ENCODE peak calls at places on chromosomes 11 and 22, in four cellular contexts. F is SK-N-SH, W is OCI-LY7, V is GM23248. O is an unnamed sample.

GRCh38 chr11:10809373-10810199 is 860 bp upstream of the EIF4G2 start:
- DNase-seq in F (no peak), W (peak), V (peak), O (peak)

GRCh38 chr11:114317738-114318137 is 21.5 kb downstream of the NNMT start:
- DNase-seq in F (peak), W (peak), V (peak), O (peak)

GRCh38 chr11:12015486-12015885 is 7.1 kb upstream of the DKK3 start:
- DNase-seq in F (no peak), W (no peak), V (no peak), O (no peak)

GRCh38 chr11:57751676-57752253 is at the start of gene BTBD18:
- DNase-seq in F (peak), W (peak), V (peak), O (peak)

GRCh38 chr22:46578824-46579561 is 41.2 kb upstream of the GRAMD4 start:
- DNase-seq in F (peak), W (no peak), V (peak), O (peak)

GRCh38 chr11:6248248-6248647 is 9.4 kb downstream of the CNGA4 start:
- DNase-seq in F (no peak), W (no peak), V (peak), O (no peak)

GRCh38 chr11:62388999-62389398 is 29.8 kb upstream of the SCGB1A1 start:
- DNase-seq in F (no peak), W (no peak), V (no peak), O (no peak)

GRCh38 chr11:66904055-66904454 is 47.2 kb downstream of the LRFN4 start:
- DNase-seq in F (peak), W (no peak), V (no peak), O (no peak)

GRCh38 chr22:35126993-35127392 is 61.0 kb downstream of the ISX start:
- DNase-seq in F (no peak), W (no peak), V (no peak), O (no peak)

GRCh38 chr11:130448416-130449068 is at the start of gene ADAMTS15:
- DNase-seq in F (peak), W (no peak), V (peak), O (peak)

GRCh38 chr11:26344647-26345046 is 12.7 kb downstream of the ANO3 start:
- DNase-seq in F (no peak), W (no peak), V (peak), O (no peak)

GRCh38 chr11:96340555-96340885 is 2.5 kb downstream of the MAML2 start:
- DNase-seq in F (no peak), W (no peak), V (peak), O (no peak)

GRCh38 chr11:31102875-31103274 is 266.7 kb downstream of the DCDC1 start:
- DNase-seq in F (no peak), W (no peak), V (no peak), O (no peak)

GRCh38 chr11:70836071-70836470 is 416.3 kb downstream of the SHANK2 start:
- DNase-seq in F (no peak), W (no peak), V (no peak), O (no peak)

GRCh38 chr22:30940655-30941362 is 27.8 kb downstream of the MORC2 start:
- DNase-seq in F (no peak), W (no peak), V (no peak), O (no peak)

GRCh38 chr11:33116535-33116934 is 44.7 kb downstream of the CSTF3 start:
- DNase-seq in F (no peak), W (no peak), V (peak), O (no peak)

GRCh38 chr11:30143098-30143705 is 87.6 kb upstream of the FSHB start:
- DNase-seq in F (peak), W (peak), V (peak), O (peak)

GRCh38 chr22:32951807-32952153 is 106.4 kb downstream of the SYN3 start:
- DNase-seq in F (peak), W (no peak), V (no peak), O (no peak)

GRCh38 chr22:45077286-45077685 is 67.5 kb upstream of the PHF21B start:
- DNase-seq in F (no peak), W (no peak), V (no peak), O (peak)

GRCh38 chr11:112016765-112017356 is 8.3 kb upstream of the DLAT start:
- DNase-seq in F (no peak), W (no peak), V (peak), O (no peak)

GRCh38 chr22:19085233-19086043 is 36.8 kb downstream of the DGCR2 start:
- DNase-seq in F (peak), W (peak), V (peak), O (no peak)

GRCh38 chr11:102280237-102280833 is 36.9 kb upstream of the BIRC3 start:
- DNase-seq in F (no peak), W (no peak), V (no peak), O (peak)

GRCh38 chr11:120134106-120134930 is 3.6 kb downstream of the TRIM29 start:
- DNase-seq in F (peak), W (no peak), V (no peak), O (no peak)

GRCh38 chr11:1206391-1207271 is 16.2 kb upstream of the MUC5B start:
- DNase-seq in F (peak), W (no peak), V (no peak), O (no peak)

GRCh38 chr11:121240650-121241299 is 51.8 kb upstream of the SC5D start:
- DNase-seq in F (peak), W (no peak), V (peak), O (no peak)

GRCh38 chr11:121246021-121246768 is 46.4 kb upstream of the SC5D start:
- DNase-seq in F (no peak), W (no peak), V (no peak), O (peak)

GRCh38 chr11:121237686-121238658 is 54.6 kb upstream of the SC5D start:
- DNase-seq in F (no peak), W (peak), V (peak), O (no peak)

GRCh38 chr11:121244861-121245260 is 47.7 kb upstream of the SC5D start:
- DNase-seq in F (no peak), W (no peak), V (peak), O (no peak)

GRCh38 chr11:121241300-121242176 is 51.0 kb upstream of the SC5D start:
- DNase-seq in F (peak), W (no peak), V (no peak), O (peak)
- H3K4me2 ChIP-seq in F (no peak), W (no peak), V (no peak), O (peak)

DNA sequence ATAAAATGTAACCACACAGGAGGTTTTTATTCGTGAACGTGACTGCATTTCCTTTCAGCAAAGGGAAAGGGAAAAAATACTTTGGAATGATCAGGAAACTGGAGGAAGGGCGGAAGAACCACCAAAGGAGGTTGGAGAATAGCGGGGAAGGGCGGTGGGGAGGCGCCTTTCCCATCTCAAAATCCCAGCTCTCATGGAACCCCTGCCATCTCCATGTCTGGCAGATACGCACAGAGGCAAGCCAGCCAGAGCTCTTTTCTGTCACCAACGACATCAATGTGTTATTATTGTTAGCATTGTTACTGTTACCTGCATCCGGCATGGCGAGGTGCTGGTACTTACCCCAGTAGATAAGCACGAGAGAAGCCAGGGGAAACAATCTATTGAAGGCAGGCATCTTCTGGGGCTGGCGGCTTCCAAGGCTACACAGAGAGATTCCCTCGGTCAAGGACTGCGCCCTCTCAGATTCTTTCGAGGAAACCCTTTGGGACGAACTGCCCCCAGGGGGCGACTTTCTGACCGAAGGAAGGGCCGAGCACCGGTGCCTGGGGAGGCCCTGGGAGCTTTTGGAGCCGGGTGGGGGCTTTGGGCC is 923 bp downstream of the SCN3B start:
- DNase-seq in F (no peak), W (no peak), V (no peak), O (no peak)
- H3K4me2 ChIP-seq in F (peak), W (no peak), V (peak), O (peak)

GRCh38 chr11:118304809-118305248 is 299 bp downstream of the CD3E start:
- DNase-seq in F (no peak), W (no peak), V (no peak), O (no peak)

GRCh38 chr11:118305726-118306125 is 1.2 kb downstream of the CD3E start:
- DNase-seq in F (no peak), W (no peak), V (no peak), O (no peak)

GRCh38 chr11:118304227-118304808 is at the start of gene CD3E:
- DNase-seq in F (no peak), W (peak), V (no peak), O (no peak)

GRCh38 chr11:118310271-118310670 is 5.7 kb downstream of the CD3E start:
- DNase-seq in F (no peak), W (no peak), V (no peak), O (no peak)

GRCh38 chr11:118306556-118306955 is 2.0 kb downstream of the CD3E start:
- DNase-seq in F (no peak), W (no peak), V (peak), O (no peak)
- H3K4me2 ChIP-seq in F (no peak), W (no peak), V (no peak), O (no peak)

GRCh38 chr11:7494086-7494775 is 8.9 kb downstream of the OLFML1 start:
- DNase-seq in F (no peak), W (no peak), V (no peak), O (no peak)

GRCh38 chr11:7499046-7499445 is 13.7 kb downstream of the OLFML1 start:
- DNase-seq in F (no peak), W (no peak), V (no peak), O (no peak)

GRCh38 chr11:7498193-7498592 is 12.9 kb downstream of the OLFML1 start:
- DNase-seq in F (no peak), W (no peak), V (no peak), O (no peak)

GRCh38 chr11:7493670-7494069 is 8.4 kb downstream of the OLFML1 start:
- DNase-seq in F (no peak), W (no peak), V (no peak), O (no peak)

GRCh38 chr11:7495997-7496545 is 10.8 kb downstream of the OLFML1 start:
- DNase-seq in F (no peak), W (peak), V (no peak), O (no peak)
- H3K4me2 ChIP-seq in F (no peak), W (peak), V (no peak), O (no peak)

DNA sequence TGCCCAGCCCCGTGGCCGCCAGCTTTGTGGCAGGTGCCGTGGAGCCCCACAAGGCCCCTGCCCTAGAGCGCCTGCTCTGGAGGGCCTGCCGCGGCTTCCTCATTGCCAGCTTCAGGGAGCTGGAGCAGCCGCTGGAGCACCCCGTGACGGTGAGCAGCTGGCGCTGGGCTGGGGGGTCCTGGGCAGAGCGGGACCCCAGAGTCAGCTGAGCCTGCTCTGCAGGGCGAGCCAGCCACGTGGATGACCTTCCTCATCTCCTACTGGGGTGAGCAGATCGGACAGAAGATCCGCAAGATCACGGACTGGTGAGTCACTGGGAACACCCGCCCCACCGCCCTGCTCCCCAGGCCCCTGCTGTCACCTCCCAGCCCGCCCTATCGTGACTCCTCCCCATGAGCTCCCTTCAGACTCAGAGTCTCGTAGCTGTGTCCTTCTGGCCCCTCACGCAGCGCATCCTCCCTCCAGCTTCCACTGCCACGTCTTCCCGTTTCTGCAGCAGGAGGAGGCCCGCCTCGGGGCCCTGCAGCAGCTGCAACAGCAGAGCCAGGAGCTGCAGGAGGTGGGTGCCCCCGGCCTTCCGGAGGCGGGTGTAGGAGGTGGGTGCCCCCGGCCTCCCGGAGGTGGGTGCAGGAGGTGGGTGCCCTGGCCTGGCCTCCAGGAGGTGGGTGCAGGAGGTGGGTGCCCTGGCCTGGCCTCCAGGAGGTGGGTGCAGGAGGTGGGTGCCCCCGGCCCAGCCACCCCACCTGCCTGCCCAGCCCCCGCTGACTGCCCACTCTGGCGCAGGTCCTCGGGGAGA is 4.7 kb downstream of the TCIRG1 start:
- DNase-seq in F (peak), W (no peak), V (peak), O (no peak)
- H3K4me2 ChIP-seq in F (no peak), W (no peak), V (no peak), O (no peak)

GRCh38 chr11:35073691-35074382 is 65.1 kb upstream of the CD44 start:
- DNase-seq in F (no peak), W (no peak), V (peak), O (no peak)

GRCh38 chr11:35079581-35079980 is 59.4 kb upstream of the CD44 start:
- DNase-seq in F (no peak), W (no peak), V (no peak), O (no peak)

GRCh38 chr11:35076201-35077100 is 62.5 kb upstream of the CD44 start:
- DNase-seq in F (no peak), W (no peak), V (no peak), O (no peak)

GRCh38 chr11:35082322-35083180 is 56.4 kb upstream of the CD44 start:
- DNase-seq in F (no peak), W (peak), V (peak), O (peak)

GRCh38 chr11:35077709-35078695 is 61.0 kb upstream of the CD44 start:
- DNase-seq in F (no peak), W (peak), V (peak), O (no peak)
- H3K4me2 ChIP-seq in F (peak), W (peak), V (peak), O (no peak)

GRCh38 chr11:86514453-86514852 is 139.8 kb downstream of the CCDC81 start:
- DNase-seq in F (no peak), W (no peak), V (no peak), O (no peak)
- H3K4me2 ChIP-seq in F (no peak), W (no peak), V (no peak), O (no peak)